ENCODE peak calls at places on chromosomes 16 and 17, in eight cellular contexts. S, G, Y, Q, L, P, C and R are unnamed samples.

GRCh38 chr17:12395733-12396354 is 269.8 kb upstream of the MYOCD start:
- DNase-seq in G (peak; percentile 2), L (no peak), C (no peak), Y (peak; percentile 34), Q (no peak), P (peak; percentile 38), S (no peak), R (no peak)

GRCh38 chr16:67470314-67470713 is 10.6 kb downstream of the ATP6V0D1 start:
- DNase-seq in G (no peak), Q (peak; percentile 94), S (no peak), C (no peak), L (no peak), Y (no peak), P (peak; percentile 39), R (peak; percentile 89)

GRCh38 chr16:64808474-64808873 is 313.4 kb downstream of the CDH11 start:
- DNase-seq in Y (no peak), Q (no peak), L (no peak), G (no peak), S (no peak), P (no peak), C (no peak), R (no peak)

GRCh38 chr17:59406808-59407381 is 75.4 kb downstream of the YPEL2 start:
- DNase-seq in P (peak; percentile 86), Y (no peak), C (peak; percentile 71), Q (no peak), G (peak; percentile 60), L (no peak), S (peak; percentile 68), R (no peak)

GRCh38 chr16:81846105-81846504 is 67.0 kb downstream of the PLCG2 start:
- DNase-seq in L (no peak), C (no peak), S (no peak), Q (no peak), G (no peak), Y (no peak), P (no peak), R (no peak)

GRCh38 chr17:3845361-3845753 is 689 bp downstream of the NCBP3 start:
- DNase-seq in Y (peak; percentile 75), P (peak; percentile 37), Q (no peak), C (peak; percentile 28), L (no peak), G (peak; percentile 19), S (peak; percentile 13), R (no peak)

GRCh38 chr17:65260626-65261025 is 123.5 kb downstream of the RGS9 start:
- DNase-seq in G (no peak), Q (no peak), Y (no peak), C (no peak), L (no peak), P (no peak), S (no peak), R (no peak)

GRCh38 chr16:708019-708418 is 2.4 kb upstream of the FBXL16 start:
- DNase-seq in P (no peak), G (no peak), Q (no peak), L (no peak), C (no peak), S (no peak), Y (no peak), R (no peak)

GRCh38 chr16:78485188-78485898 is 385.9 kb downstream of the WWOX start:
- DNase-seq in G (no peak), L (no peak), P (no peak), C (no peak), S (no peak), Q (no peak), Y (no peak), R (no peak)